ENCODE peak calls at places on chromosome 1, in nine cellular contexts. One of them, this sample, is unnamed.

GRCh38 chr1:6497215-6497866 is 5.9 kb upstream of the PLEKHG5 start:
- DNase-seq in fibroblast of pulmonary artery: peak; percentile 42
- DNase-seq in MM.1S: peak; percentile 26
- DNase-seq in fibroblast of the aortic adventitia: peak; percentile 41
- DNase-seq in H7: peak; percentile 99
- DNase-seq in psoas muscle: no peak
- DNase-seq in naive thymus-derived CD4-positive, alpha-beta T cell: peak; percentile 59
- DNase-seq in SJCRH30: peak; percentile 70
- DNase-seq in upper lobe of right lung: no peak
- DNase-seq in this sample: peak; percentile 30

GRCh38 chr1:94919241-94920030 is 7.5 kb downstream of the CNN3 start:
- DNase-seq in naive thymus-derived CD4-positive, alpha-beta T cell: no peak
- DNase-seq in fibroblast of the aortic adventitia: no peak
- DNase-seq in psoas muscle: no peak
- DNase-seq in SJCRH30: no peak
- DNase-seq in fibroblast of pulmonary artery: no peak
- DNase-seq in upper lobe of right lung: no peak
- DNase-seq in MM.1S: no peak
- DNase-seq in H7: no peak
- DNase-seq in this sample: no peak

GRCh38 chr1:70382682-70383081 is 28.2 kb upstream of the ANKRD13C start:
- DNase-seq in fibroblast of pulmonary artery: no peak
- DNase-seq in MM.1S: no peak
- DNase-seq in SJCRH30: no peak
- DNase-seq in fibroblast of the aortic adventitia: no peak
- DNase-seq in psoas muscle: no peak
- DNase-seq in upper lobe of right lung: no peak
- DNase-seq in naive thymus-derived CD4-positive, alpha-beta T cell: no peak
- DNase-seq in H7: no peak
- DNase-seq in this sample: no peak

GRCh38 chr1:232622981-232623380 is 7.0 kb downstream of the SIPA1L2 start:
- DNase-seq in naive thymus-derived CD4-positive, alpha-beta T cell: no peak
- DNase-seq in upper lobe of right lung: no peak
- DNase-seq in fibroblast of the aortic adventitia: no peak
- DNase-seq in psoas muscle: no peak
- DNase-seq in fibroblast of pulmonary artery: no peak
- DNase-seq in MM.1S: no peak
- DNase-seq in H7: peak; percentile 69
- DNase-seq in SJCRH30: no peak
- DNase-seq in this sample: no peak

GRCh38 chr1:116503535-116504307 is 67.1 kb downstream of the CD58 start:
- DNase-seq in SJCRH30: no peak
- DNase-seq in fibroblast of pulmonary artery: no peak
- DNase-seq in MM.1S: no peak
- DNase-seq in naive thymus-derived CD4-positive, alpha-beta T cell: no peak
- DNase-seq in upper lobe of right lung: no peak
- DNase-seq in fibroblast of the aortic adventitia: no peak
- DNase-seq in H7: no peak
- DNase-seq in psoas muscle: no peak
- DNase-seq in this sample: peak; percentile 46

GRCh38 chr1:152981181-152981871 is 2.6 kb upstream of the SPRR1A start:
- DNase-seq in naive thymus-derived CD4-positive, alpha-beta T cell: no peak
- DNase-seq in fibroblast of pulmonary artery: no peak
- DNase-seq in psoas muscle: no peak
- DNase-seq in upper lobe of right lung: no peak
- DNase-seq in fibroblast of the aortic adventitia: no peak
- DNase-seq in SJCRH30: no peak
- DNase-seq in MM.1S: no peak
- DNase-seq in H7: no peak
- DNase-seq in this sample: no peak

GRCh38 chr1:204296431-204296988 is 63.2 kb downstream of the PLEKHA6 start:
- DNase-seq in fibroblast of the aortic adventitia: peak; percentile 77
- DNase-seq in fibroblast of pulmonary artery: peak; percentile 55
- DNase-seq in naive thymus-derived CD4-positive, alpha-beta T cell: no peak
- DNase-seq in SJCRH30: peak; percentile 89
- DNase-seq in H7: no peak
- DNase-seq in upper lobe of right lung: no peak
- DNase-seq in MM.1S: no peak
- DNase-seq in psoas muscle: no peak
- DNase-seq in this sample: no peak

GRCh38 chr1:25091671-25092070 is 140.6 kb downstream of the SYF2 start:
- DNase-seq in fibroblast of pulmonary artery: no peak
- DNase-seq in naive thymus-derived CD4-positive, alpha-beta T cell: no peak
- DNase-seq in MM.1S: no peak
- DNase-seq in upper lobe of right lung: no peak
- DNase-seq in SJCRH30: no peak
- DNase-seq in psoas muscle: no peak
- DNase-seq in H7: no peak
- DNase-seq in fibroblast of the aortic adventitia: no peak
- DNase-seq in this sample: no peak

GRCh38 chr1:58966917-58967733 is 183.3 kb upstream of the JUN start:
- DNase-seq in fibroblast of pulmonary artery: no peak
- DNase-seq in SJCRH30: no peak
- DNase-seq in H7: no peak
- DNase-seq in naive thymus-derived CD4-positive, alpha-beta T cell: no peak
- DNase-seq in upper lobe of right lung: no peak
- DNase-seq in MM.1S: no peak
- DNase-seq in psoas muscle: peak; percentile 63
- DNase-seq in fibroblast of the aortic adventitia: no peak
- DNase-seq in this sample: no peak

GRCh38 chr1:172764378-172764777 is 105.5 kb downstream of the FASLG start:
- DNase-seq in fibroblast of the aortic adventitia: no peak
- DNase-seq in upper lobe of right lung: no peak
- DNase-seq in H7: no peak
- DNase-seq in SJCRH30: no peak
- DNase-seq in MM.1S: no peak
- DNase-seq in naive thymus-derived CD4-positive, alpha-beta T cell: peak; percentile 84
- DNase-seq in psoas muscle: no peak
- DNase-seq in fibroblast of pulmonary artery: no peak
- DNase-seq in this sample: no peak

GRCh38 chr1:68506386-68506785 is 9.5 kb upstream of the DEPDC1 start:
- DNase-seq in SJCRH30: no peak
- DNase-seq in fibroblast of pulmonary artery: no peak
- DNase-seq in psoas muscle: no peak
- DNase-seq in H7: no peak
- DNase-seq in fibroblast of the aortic adventitia: no peak
- DNase-seq in upper lobe of right lung: no peak
- DNase-seq in MM.1S: no peak
- DNase-seq in naive thymus-derived CD4-positive, alpha-beta T cell: no peak
- DNase-seq in this sample: no peak

GRCh38 chr1:21906173-21907078 is 30.7 kb downstream of the HSPG2 start:
- DNase-seq in H7: peak; percentile 64
- DNase-seq in upper lobe of right lung: peak; percentile 72
- DNase-seq in psoas muscle: peak; percentile 94
- DNase-seq in fibroblast of the aortic adventitia: peak; percentile 68
- DNase-seq in SJCRH30: no peak
- DNase-seq in MM.1S: no peak
- DNase-seq in fibroblast of pulmonary artery: peak; percentile 92
- DNase-seq in naive thymus-derived CD4-positive, alpha-beta T cell: no peak
- DNase-seq in this sample: no peak

GRCh38 chr1:108534748-108535147 is 25.2 kb upstream of the EEIG2 start:
- DNase-seq in upper lobe of right lung: no peak
- DNase-seq in fibroblast of the aortic adventitia: no peak
- DNase-seq in psoas muscle: no peak
- DNase-seq in H7: no peak
- DNase-seq in MM.1S: no peak
- DNase-seq in naive thymus-derived CD4-positive, alpha-beta T cell: no peak
- DNase-seq in SJCRH30: no peak
- DNase-seq in fibroblast of pulmonary artery: no peak
- DNase-seq in this sample: no peak

GRCh38 chr1:17335821-17336718 is 28.1 kb downstream of the PADI4 start:
- DNase-seq in naive thymus-derived CD4-positive, alpha-beta T cell: peak; percentile 50
- DNase-seq in H7: peak; percentile 82
- DNase-seq in upper lobe of right lung: peak; percentile 86
- DNase-seq in fibroblast of the aortic adventitia: peak; percentile 57
- DNase-seq in MM.1S: peak; percentile 58
- DNase-seq in fibroblast of pulmonary artery: peak; percentile 61
- DNase-seq in SJCRH30: peak; percentile 80
- DNase-seq in psoas muscle: peak; percentile 79
- DNase-seq in this sample: peak; percentile 23

GRCh38 chr1:216705686-216706085 is 17.5 kb downstream of the ESRRG start:
- DNase-seq in upper lobe of right lung: no peak
- DNase-seq in MM.1S: no peak
- DNase-seq in fibroblast of pulmonary artery: no peak
- DNase-seq in fibroblast of the aortic adventitia: no peak
- DNase-seq in naive thymus-derived CD4-positive, alpha-beta T cell: no peak
- DNase-seq in psoas muscle: no peak
- DNase-seq in SJCRH30: no peak
- DNase-seq in H7: no peak
- DNase-seq in this sample: no peak

GRCh38 chr1:246152986-246153431 is 354.1 kb downstream of the SMYD3 start:
- DNase-seq in fibroblast of pulmonary artery: peak; percentile 32
- DNase-seq in MM.1S: no peak
- DNase-seq in SJCRH30: no peak
- DNase-seq in H7: no peak
- DNase-seq in psoas muscle: no peak
- DNase-seq in fibroblast of the aortic adventitia: no peak
- DNase-seq in upper lobe of right lung: no peak
- DNase-seq in naive thymus-derived CD4-positive, alpha-beta T cell: no peak
- DNase-seq in this sample: no peak

GRCh38 chr1:211619033-211619996 is 40.4 kb upstream of the SLC30A1 start:
- DNase-seq in MM.1S: no peak
- DNase-seq in fibroblast of the aortic adventitia: no peak
- DNase-seq in psoas muscle: no peak
- DNase-seq in H7: no peak
- DNase-seq in SJCRH30: no peak
- DNase-seq in naive thymus-derived CD4-positive, alpha-beta T cell: no peak
- DNase-seq in upper lobe of right lung: peak; percentile 42
- DNase-seq in fibroblast of pulmonary artery: no peak
- DNase-seq in this sample: no peak

GRCh38 chr1:56297948-56298347 is 281.4 kb downstream of the PLPP3 start:
- DNase-seq in MM.1S: no peak
- DNase-seq in SJCRH30: no peak
- DNase-seq in naive thymus-derived CD4-positive, alpha-beta T cell: no peak
- DNase-seq in fibroblast of pulmonary artery: no peak
- DNase-seq in fibroblast of the aortic adventitia: peak; percentile 6
- DNase-seq in upper lobe of right lung: no peak
- DNase-seq in H7: no peak
- DNase-seq in psoas muscle: no peak
- DNase-seq in this sample: no peak

GRCh38 chr1:84611796-84612195 is 37.6 kb upstream of the CTBS start:
- DNase-seq in naive thymus-derived CD4-positive, alpha-beta T cell: peak; percentile 20
- DNase-seq in fibroblast of pulmonary artery: peak; percentile 64
- DNase-seq in upper lobe of right lung: no peak
- DNase-seq in H7: no peak
- DNase-seq in psoas muscle: no peak
- DNase-seq in SJCRH30: peak; percentile 20
- DNase-seq in fibroblast of the aortic adventitia: peak; percentile 63
- DNase-seq in MM.1S: peak; percentile 15
- DNase-seq in this sample: no peak

GRCh38 chr1:15915991-15916390 is 59.9 kb downstream of the ZBTB17 start:
- DNase-seq in fibroblast of pulmonary artery: no peak
- DNase-seq in SJCRH30: no peak
- DNase-seq in H7: no peak
- DNase-seq in upper lobe of right lung: no peak
- DNase-seq in fibroblast of the aortic adventitia: no peak
- DNase-seq in MM.1S: no peak
- DNase-seq in naive thymus-derived CD4-positive, alpha-beta T cell: peak; percentile 12
- DNase-seq in psoas muscle: no peak
- DNase-seq in this sample: peak; percentile 7
- H3K4me3 ChIP-seq in fibroblast of pulmonary artery: no peak overlapping the region
- H3K4me3 ChIP-seq in SJCRH30: no peak overlapping the region
- H3K4me3 ChIP-seq in H7: no peak overlapping the region
- H3K4me3 ChIP-seq in upper lobe of right lung: peak overlapping the region; percentile 9
- H3K4me3 ChIP-seq in fibroblast of the aortic adventitia: no peak overlapping the region
- H3K4me3 ChIP-seq in MM.1S: no peak overlapping the region
- H3K4me3 ChIP-seq in naive thymus-derived CD4-positive, alpha-beta T cell: no peak overlapping the region
- H3K4me3 ChIP-seq in psoas muscle: no peak overlapping the region
- H3K4me3 ChIP-seq in this sample: no peak overlapping the region

DNA sequence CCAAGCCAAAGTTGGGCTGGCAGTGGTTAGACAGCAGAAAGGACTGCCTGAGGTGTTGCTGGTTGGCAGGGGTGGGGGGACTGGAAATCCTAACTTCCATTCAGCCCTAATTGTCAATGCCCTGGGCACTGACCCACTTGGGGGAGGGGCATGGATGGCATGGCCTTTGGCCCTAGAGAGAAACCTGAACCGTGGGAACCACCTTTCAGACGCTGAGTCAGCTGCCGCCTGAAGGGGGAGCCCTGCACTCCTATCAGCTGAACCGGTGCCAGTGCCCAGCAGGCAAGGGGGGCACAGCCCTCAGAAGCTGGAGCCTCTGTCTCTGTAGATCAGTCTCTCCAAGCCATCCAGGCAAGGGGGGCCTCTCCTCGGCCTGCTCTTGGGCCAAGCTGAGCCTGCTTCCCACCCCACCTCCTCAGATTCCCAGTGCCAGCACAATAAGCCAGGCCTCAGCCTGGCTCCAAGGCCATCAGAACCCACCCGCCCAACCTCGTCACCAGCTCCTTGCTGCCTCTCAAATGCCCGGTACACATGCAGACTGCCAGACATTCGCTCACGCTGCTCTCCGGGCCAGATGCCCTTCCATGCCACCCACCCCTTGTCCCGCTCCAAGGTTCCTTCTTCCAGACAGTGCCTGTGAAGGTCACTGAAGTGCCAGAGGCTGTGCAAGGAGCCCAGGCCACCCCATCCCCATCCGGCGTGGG is 11.6 kb downstream of the TINAGL1 start:
- DNase-seq in MM.1S: peak; percentile 61
- DNase-seq in fibroblast of pulmonary artery: peak; percentile 42
- DNase-seq in fibroblast of the aortic adventitia: no peak
- DNase-seq in SJCRH30: peak; percentile 41
- DNase-seq in naive thymus-derived CD4-positive, alpha-beta T cell: peak; percentile 7
- DNase-seq in upper lobe of right lung: peak; percentile 85
- DNase-seq in H7: peak; percentile 95
- DNase-seq in psoas muscle: peak; percentile 80
- DNase-seq in this sample: no peak
- H3K4me3 ChIP-seq in MM.1S: no peak overlapping the region
- H3K4me3 ChIP-seq in fibroblast of pulmonary artery: no peak overlapping the region
- H3K4me3 ChIP-seq in fibroblast of the aortic adventitia: no peak overlapping the region
- H3K4me3 ChIP-seq in SJCRH30: no peak overlapping the region
- H3K4me3 ChIP-seq in naive thymus-derived CD4-positive, alpha-beta T cell: no peak overlapping the region
- H3K4me3 ChIP-seq in upper lobe of right lung: no peak overlapping the region
- H3K4me3 ChIP-seq in H7: no peak overlapping the region
- H3K4me3 ChIP-seq in psoas muscle: peak overlapping the region; percentile 57
- H3K4me3 ChIP-seq in this sample: no peak overlapping the region

GRCh38 chr1:111474521-111474920 is 737 bp downstream of the C1orf162 start:
- DNase-seq in fibroblast of pulmonary artery: no peak
- DNase-seq in psoas muscle: no peak
- DNase-seq in MM.1S: no peak
- DNase-seq in naive thymus-derived CD4-positive, alpha-beta T cell: no peak
- DNase-seq in H7: no peak
- DNase-seq in SJCRH30: no peak
- DNase-seq in upper lobe of right lung: no peak
- DNase-seq in fibroblast of the aortic adventitia: no peak
- DNase-seq in this sample: no peak
- H3K4me3 ChIP-seq in fibroblast of pulmonary artery: no peak overlapping the region
- H3K4me3 ChIP-seq in psoas muscle: peak overlapping the region; percentile 43
- H3K4me3 ChIP-seq in MM.1S: no peak overlapping the region
- H3K4me3 ChIP-seq in naive thymus-derived CD4-positive, alpha-beta T cell: peak overlapping the region; percentile 48
- H3K4me3 ChIP-seq in H7: no peak overlapping the region
- H3K4me3 ChIP-seq in SJCRH30: no peak overlapping the region
- H3K4me3 ChIP-seq in upper lobe of right lung: peak overlapping the region; percentile 38
- H3K4me3 ChIP-seq in fibroblast of the aortic adventitia: no peak overlapping the region
- H3K4me3 ChIP-seq in this sample: no peak overlapping the region

DNA sequence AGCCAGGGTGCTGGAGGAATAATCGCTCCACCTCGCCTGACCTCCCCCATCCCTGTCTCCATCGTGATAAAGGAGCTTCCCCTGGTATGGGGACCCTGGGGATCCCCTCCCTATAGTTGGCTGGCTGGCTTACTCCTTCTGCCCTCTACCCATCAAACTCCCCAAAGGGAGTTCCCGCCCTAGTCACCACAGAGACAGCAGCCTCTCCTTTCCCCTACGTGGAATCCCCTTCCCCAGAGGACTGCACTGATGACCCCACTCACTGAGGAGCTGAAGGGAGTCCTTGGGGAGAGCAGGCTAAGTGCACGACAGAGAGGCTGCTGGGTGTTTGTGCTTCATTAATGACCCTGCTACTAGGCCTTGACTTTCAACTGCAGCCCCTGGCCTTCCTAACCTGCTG is 1.9 kb downstream of the CADM3 start:
- DNase-seq in H7: no peak
- DNase-seq in psoas muscle: no peak
- DNase-seq in upper lobe of right lung: no peak
- DNase-seq in fibroblast of pulmonary artery: no peak
- DNase-seq in fibroblast of the aortic adventitia: no peak
- DNase-seq in MM.1S: no peak
- DNase-seq in naive thymus-derived CD4-positive, alpha-beta T cell: no peak
- DNase-seq in SJCRH30: no peak
- DNase-seq in this sample: no peak
- H3K4me3 ChIP-seq in H7: peak overlapping the region; percentile 70
- H3K4me3 ChIP-seq in psoas muscle: no peak overlapping the region
- H3K4me3 ChIP-seq in upper lobe of right lung: no peak overlapping the region
- H3K4me3 ChIP-seq in fibroblast of pulmonary artery: peak overlapping the region; percentile 60
- H3K4me3 ChIP-seq in fibroblast of the aortic adventitia: no peak overlapping the region
- H3K4me3 ChIP-seq in MM.1S: no peak overlapping the region
- H3K4me3 ChIP-seq in naive thymus-derived CD4-positive, alpha-beta T cell: no peak overlapping the region
- H3K4me3 ChIP-seq in SJCRH30: no peak overlapping the region
- H3K4me3 ChIP-seq in this sample: no peak overlapping the region

This sample was measured in Jurkat, Clone E6-1.